ENCODE peak calls at places on chromosomes 2 and 18, in ten cellular contexts. One of them, this sample, is unnamed.

GRCh38 chr2:237693281-237694039 is 66.1 kb downstream of the LRRFIP1 start:
- DNase-seq in upper lobe of right lung: peak; percentile 63
- DNase-seq in lower lobe of right lung: no peak
- DNase-seq in tibial artery: no peak
- DNase-seq in gastrocnemius medialis: no peak
- DNase-seq in A549: peak; percentile 69
- DNase-seq in stomach: no peak
- DNase-seq in left lung: no peak
- DNase-seq in K562: no peak
- DNase-seq in ascending aorta: no peak
- DNase-seq in this sample: no peak

GRCh38 chr2:234960091-234961088 is 8.6 kb downstream of the SH3BP4 start:
- DNase-seq in gastrocnemius medialis: no peak
- DNase-seq in lower lobe of right lung: no peak
- DNase-seq in ascending aorta: no peak
- DNase-seq in tibial artery: peak; percentile 34
- DNase-seq in upper lobe of right lung: peak; percentile 26
- DNase-seq in left lung: peak; percentile 12
- DNase-seq in K562: no peak
- DNase-seq in stomach: no peak
- DNase-seq in A549: no peak
- DNase-seq in this sample: peak; percentile 35

GRCh38 chr2:133777607-133778006 is 209.3 kb upstream of the NCKAP5 start:
- DNase-seq in left lung: no peak
- DNase-seq in tibial artery: no peak
- DNase-seq in A549: no peak
- DNase-seq in stomach: no peak
- DNase-seq in upper lobe of right lung: no peak
- DNase-seq in K562: no peak
- DNase-seq in gastrocnemius medialis: no peak
- DNase-seq in ascending aorta: no peak
- DNase-seq in lower lobe of right lung: no peak
- DNase-seq in this sample: peak; percentile 23

GRCh38 chr2:162197095-162197825 is 45.2 kb upstream of the GCG start:
- DNase-seq in lower lobe of right lung: no peak
- DNase-seq in left lung: no peak
- DNase-seq in tibial artery: no peak
- DNase-seq in A549: no peak
- DNase-seq in K562: no peak
- DNase-seq in upper lobe of right lung: no peak
- DNase-seq in stomach: no peak
- DNase-seq in ascending aorta: no peak
- DNase-seq in gastrocnemius medialis: no peak
- DNase-seq in this sample: no peak

GRCh38 chr2:239865059-239865639 is 160.0 kb downstream of the NDUFA10 start:
- DNase-seq in gastrocnemius medialis: no peak
- DNase-seq in ascending aorta: no peak
- DNase-seq in lower lobe of right lung: peak; percentile 42
- DNase-seq in K562: no peak
- DNase-seq in upper lobe of right lung: peak; percentile 62
- DNase-seq in tibial artery: peak; percentile 47
- DNase-seq in stomach: no peak
- DNase-seq in left lung: no peak
- DNase-seq in A549: no peak
- DNase-seq in this sample: no peak

GRCh38 chr2:183035298-183035953 is 2.8 kb downstream of the NCKAP1 start:
- DNase-seq in tibial artery: no peak
- DNase-seq in left lung: no peak
- DNase-seq in A549: peak; percentile 2
- DNase-seq in K562: no peak
- DNase-seq in stomach: no peak
- DNase-seq in gastrocnemius medialis: no peak
- DNase-seq in ascending aorta: no peak
- DNase-seq in upper lobe of right lung: no peak
- DNase-seq in lower lobe of right lung: no peak
- DNase-seq in this sample: no peak

GRCh38 chr2:235026649-235027557 is 75.1 kb downstream of the SH3BP4 start:
- DNase-seq in K562: no peak
- DNase-seq in upper lobe of right lung: peak; percentile 84
- DNase-seq in gastrocnemius medialis: no peak
- DNase-seq in lower lobe of right lung: peak; percentile 76
- DNase-seq in ascending aorta: no peak
- DNase-seq in stomach: peak; percentile 96
- DNase-seq in A549: peak; percentile 81
- DNase-seq in left lung: no peak
- DNase-seq in tibial artery: no peak
- DNase-seq in this sample: peak; percentile 64

GRCh38 chr2:150486539-150487484 is 655 bp downstream of the RND3 start:
- DNase-seq in left lung: no peak
- DNase-seq in stomach: peak; percentile 50
- DNase-seq in upper lobe of right lung: no peak
- DNase-seq in gastrocnemius medialis: peak; percentile 20
- DNase-seq in K562: no peak
- DNase-seq in ascending aorta: no peak
- DNase-seq in lower lobe of right lung: no peak
- DNase-seq in A549: no peak
- DNase-seq in tibial artery: peak; percentile 75
- DNase-seq in this sample: no peak

GRCh38 chr2:64337314-64337713 is 116.6 kb upstream of the LGALSL start:
- DNase-seq in stomach: no peak
- DNase-seq in K562: no peak
- DNase-seq in lower lobe of right lung: no peak
- DNase-seq in ascending aorta: no peak
- DNase-seq in upper lobe of right lung: no peak
- DNase-seq in tibial artery: no peak
- DNase-seq in A549: no peak
- DNase-seq in gastrocnemius medialis: no peak
- DNase-seq in left lung: no peak
- DNase-seq in this sample: no peak

GRCh38 chr2:237129625-237130263 is 44.1 kb downstream of the COPS8 start:
- DNase-seq in ascending aorta: no peak
- DNase-seq in tibial artery: no peak
- DNase-seq in left lung: no peak
- DNase-seq in A549: no peak
- DNase-seq in stomach: no peak
- DNase-seq in upper lobe of right lung: no peak
- DNase-seq in K562: no peak
- DNase-seq in gastrocnemius medialis: no peak
- DNase-seq in lower lobe of right lung: no peak
- DNase-seq in this sample: no peak

GRCh38 chr2:173612354-173612753 is 257.7 kb downstream of the CDCA7 start:
- DNase-seq in A549: no peak
- DNase-seq in tibial artery: no peak
- DNase-seq in stomach: no peak
- DNase-seq in lower lobe of right lung: no peak
- DNase-seq in ascending aorta: no peak
- DNase-seq in K562: no peak
- DNase-seq in upper lobe of right lung: no peak
- DNase-seq in left lung: no peak
- DNase-seq in gastrocnemius medialis: no peak
- DNase-seq in this sample: no peak

GRCh38 chr2:74020717-74021406 is 36.2 kb downstream of the TET3 start:
- DNase-seq in stomach: no peak
- DNase-seq in K562: no peak
- DNase-seq in ascending aorta: no peak
- DNase-seq in A549: no peak
- DNase-seq in tibial artery: no peak
- DNase-seq in gastrocnemius medialis: peak; percentile 39
- DNase-seq in left lung: peak; percentile 66
- DNase-seq in upper lobe of right lung: no peak
- DNase-seq in lower lobe of right lung: peak; percentile 62
- DNase-seq in this sample: no peak

GRCh38 chr2:189379731-189380261 is 61.5 kb upstream of the WDR75 start:
- DNase-seq in ascending aorta: no peak
- DNase-seq in left lung: no peak
- DNase-seq in A549: no peak
- DNase-seq in tibial artery: no peak
- DNase-seq in gastrocnemius medialis: no peak
- DNase-seq in lower lobe of right lung: no peak
- DNase-seq in upper lobe of right lung: no peak
- DNase-seq in stomach: no peak
- DNase-seq in K562: no peak
- DNase-seq in this sample: no peak

GRCh38 chr18:60024857-60025256 is 125.1 kb downstream of the PMAIP1 start:
- DNase-seq in left lung: no peak
- DNase-seq in stomach: no peak
- DNase-seq in K562: no peak
- DNase-seq in tibial artery: no peak
- DNase-seq in upper lobe of right lung: no peak
- DNase-seq in gastrocnemius medialis: no peak
- DNase-seq in lower lobe of right lung: no peak
- DNase-seq in A549: no peak
- DNase-seq in ascending aorta: no peak
- DNase-seq in this sample: no peak

GRCh38 chr2:126656311-126657145 is 570 bp downstream of the GYPC start:
- DNase-seq in gastrocnemius medialis: no peak
- DNase-seq in left lung: no peak
- DNase-seq in stomach: no peak
- DNase-seq in A549: no peak
- DNase-seq in ascending aorta: no peak
- DNase-seq in tibial artery: no peak
- DNase-seq in K562: peak; percentile 67
- DNase-seq in lower lobe of right lung: peak; percentile 70
- DNase-seq in upper lobe of right lung: peak; percentile 74
- DNase-seq in this sample: peak; percentile 63

GRCh38 chr18:74528913-74529312 is 5.4 kb upstream of the CNDP1 start:
- DNase-seq in lower lobe of right lung: no peak
- DNase-seq in tibial artery: no peak
- DNase-seq in A549: no peak
- DNase-seq in ascending aorta: no peak
- DNase-seq in K562: no peak
- DNase-seq in left lung: no peak
- DNase-seq in upper lobe of right lung: no peak
- DNase-seq in stomach: peak; percentile 10
- DNase-seq in gastrocnemius medialis: no peak
- DNase-seq in this sample: no peak

GRCh38 chr2:10831387-10831985 is 18.9 kb upstream of the PDIA6 start:
- DNase-seq in ascending aorta: no peak
- DNase-seq in lower lobe of right lung: no peak
- DNase-seq in stomach: no peak
- DNase-seq in gastrocnemius medialis: no peak
- DNase-seq in tibial artery: no peak
- DNase-seq in left lung: no peak
- DNase-seq in upper lobe of right lung: no peak
- DNase-seq in K562: no peak
- DNase-seq in A549: no peak
- DNase-seq in this sample: no peak

GRCh38 chr18:10299686-10300085 is 154.7 kb upstream of the APCDD1 start:
- DNase-seq in left lung: no peak
- DNase-seq in upper lobe of right lung: no peak
- DNase-seq in tibial artery: no peak
- DNase-seq in ascending aorta: no peak
- DNase-seq in lower lobe of right lung: no peak
- DNase-seq in A549: no peak
- DNase-seq in stomach: no peak
- DNase-seq in gastrocnemius medialis: no peak
- DNase-seq in K562: no peak
- DNase-seq in this sample: no peak

GRCh38 chr2:189421644-189422043 is 19.6 kb upstream of the WDR75 start:
- DNase-seq in stomach: no peak
- DNase-seq in upper lobe of right lung: no peak
- DNase-seq in lower lobe of right lung: no peak
- DNase-seq in ascending aorta: no peak
- DNase-seq in gastrocnemius medialis: no peak
- DNase-seq in tibial artery: no peak
- DNase-seq in left lung: no peak
- DNase-seq in K562: no peak
- DNase-seq in A549: peak; percentile 33
- DNase-seq in this sample: no peak

GRCh38 chr18:24231773-24232735 is 93.2 kb downstream of the CABYR start:
- DNase-seq in tibial artery: no peak
- DNase-seq in stomach: no peak
- DNase-seq in K562: no peak
- DNase-seq in lower lobe of right lung: no peak
- DNase-seq in left lung: no peak
- DNase-seq in ascending aorta: no peak
- DNase-seq in A549: peak; percentile 35
- DNase-seq in upper lobe of right lung: no peak
- DNase-seq in gastrocnemius medialis: peak; percentile 52
- DNase-seq in this sample: peak; percentile 24
- H3K4me3 ChIP-seq in tibial artery: no peak overlapping the region
- H3K4me3 ChIP-seq in stomach: no peak overlapping the region
- H3K4me3 ChIP-seq in K562: no peak overlapping the region
- H3K4me3 ChIP-seq in lower lobe of right lung: no peak overlapping the region
- H3K4me3 ChIP-seq in left lung: no peak overlapping the region
- H3K4me3 ChIP-seq in ascending aorta: no peak overlapping the region
- H3K4me3 ChIP-seq in A549: no peak overlapping the region
- H3K4me3 ChIP-seq in upper lobe of right lung: no peak overlapping the region
- H3K4me3 ChIP-seq in gastrocnemius medialis: peak overlapping the region; percentile 1
- H3K4me3 ChIP-seq in this sample: no peak overlapping the region

GRCh38 chr2:230759481-230760191 is 47.0 kb downstream of the CAB39 start:
- DNase-seq in upper lobe of right lung: no peak
- DNase-seq in stomach: no peak
- DNase-seq in gastrocnemius medialis: no peak
- DNase-seq in tibial artery: no peak
- DNase-seq in ascending aorta: no peak
- DNase-seq in K562: no peak
- DNase-seq in lower lobe of right lung: no peak
- DNase-seq in A549: no peak
- DNase-seq in left lung: no peak
- DNase-seq in this sample: no peak
- H3K4me1 ChIP-seq in upper lobe of right lung: peaks cover 47% of the 10 kb centered on the region
- H3K4me1 ChIP-seq in stomach: peaks cover 65% of the 10 kb centered on the region
- H3K4me1 ChIP-seq in gastrocnemius medialis: peaks cover 37% of the 10 kb centered on the region
- H3K4me1 ChIP-seq in tibial artery: peaks cover 21% of the 10 kb centered on the region
- H3K4me1 ChIP-seq in ascending aorta: peaks cover 32% of the 10 kb centered on the region
- H3K4me1 ChIP-seq in K562: peaks cover 21% of the 10 kb centered on the region
- H3K4me1 ChIP-seq in lower lobe of right lung: peaks cover 52% of the 10 kb centered on the region
- H3K4me1 ChIP-seq in A549: peaks cover 9% of the 10 kb centered on the region
- H3K4me1 ChIP-seq in left lung: peaks cover 22% of the 10 kb centered on the region
- H3K4me1 ChIP-seq in this sample: peaks cover 39% of the 10 kb centered on the region

GRCh38 chr2:177106212-177106611 is 106.4 kb upstream of the HNRNPA3 start:
- DNase-seq in lower lobe of right lung: no peak
- DNase-seq in gastrocnemius medialis: no peak
- DNase-seq in A549: peak; percentile 24
- DNase-seq in upper lobe of right lung: no peak
- DNase-seq in tibial artery: no peak
- DNase-seq in left lung: no peak
- DNase-seq in K562: no peak
- DNase-seq in ascending aorta: no peak
- DNase-seq in stomach: no peak
- DNase-seq in this sample: no peak
- TF ChIP-seq CTCF in lower lobe of right lung: no peak
- TF ChIP-seq CTCF in gastrocnemius medialis: no peak
- TF ChIP-seq CTCF in A549: no peak
- TF ChIP-seq CTCF in upper lobe of right lung: no peak
- TF ChIP-seq CTCF in tibial artery: no peak
- TF ChIP-seq CTCF in left lung: no peak
- TF ChIP-seq CTCF in K562: peak; percentile 50
- TF ChIP-seq CTCF in ascending aorta: no peak
- TF ChIP-seq CTCF in stomach: no peak
- TF ChIP-seq CTCF in this sample: no peak

DNA sequence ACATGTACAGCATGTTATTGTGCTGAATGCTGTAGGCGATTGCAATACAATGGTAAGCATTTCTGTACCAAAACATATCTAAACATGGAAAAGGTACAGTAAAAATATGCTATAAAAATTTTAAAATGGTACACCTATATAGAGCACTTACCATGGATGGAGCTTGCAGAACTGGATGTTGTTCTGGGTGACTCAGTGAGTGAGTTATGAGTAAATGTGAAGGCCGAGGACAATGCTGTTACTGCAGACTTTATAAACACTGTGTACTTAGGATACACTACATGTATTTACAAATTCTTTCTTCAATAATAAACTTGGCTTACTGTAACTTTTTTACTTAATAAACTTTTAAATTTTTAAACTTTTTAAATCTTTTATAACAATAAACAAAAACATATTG is 473.4 kb upstream of the UBE2E3 start:
- DNase-seq in ascending aorta: no peak
- DNase-seq in stomach: no peak
- DNase-seq in gastrocnemius medialis: no peak
- DNase-seq in K562: no peak
- DNase-seq in left lung: no peak
- DNase-seq in A549: no peak
- DNase-seq in upper lobe of right lung: no peak
- DNase-seq in lower lobe of right lung: no peak
- DNase-seq in tibial artery: no peak
- DNase-seq in this sample: no peak
- H3K4me3 ChIP-seq in ascending aorta: no peak overlapping the region
- H3K4me3 ChIP-seq in stomach: no peak overlapping the region
- H3K4me3 ChIP-seq in gastrocnemius medialis: no peak overlapping the region
- H3K4me3 ChIP-seq in K562: no peak overlapping the region
- H3K4me3 ChIP-seq in left lung: no peak overlapping the region
- H3K4me3 ChIP-seq in A549: no peak overlapping the region
- H3K4me3 ChIP-seq in upper lobe of right lung: no peak overlapping the region
- H3K4me3 ChIP-seq in lower lobe of right lung: no peak overlapping the region
- H3K4me3 ChIP-seq in tibial artery: no peak overlapping the region
- H3K4me3 ChIP-seq in this sample: no peak overlapping the region